ENCODE peak calls at places on chromosomes 2 and 18, in eight cellular contexts. X is heart left ventricle, U is brain microvascular endothelial cell, C is lower lobe of right lung, V is colonic mucosa, F is body of pancreas, S is neural progenitor cell, Z is tibial artery. R is an unnamed sample. For H3K27me3, the result is how much of the 10 kb centered on the place peaks cover.

GRCh38 chr2:85231242-85231805 is 96.5 kb downstream of the TGOLN2 start:
- DNase-seq in U (no peak), Z (no peak), F (no peak), X (no peak), V (no peak), C (no peak), S (peak), R (no peak)

GRCh38 chr18:73842795-73843394 is 304.7 kb downstream of the FBXO15 start:
- DNase-seq in S (peak), V (peak), Z (no peak), X (no peak), U (peak), C (no peak), F (peak), R (peak)

GRCh38 chr18:5964108-5964507 is 68.8 kb upstream of the TMEM200C start:
- DNase-seq in X (no peak), U (no peak), V (no peak), Z (no peak), C (no peak), S (no peak), F (no peak), R (no peak)

GRCh38 chr2:63399171-63399570 is 189.1 kb downstream of the WDPCP start:
- DNase-seq in S (peak), U (no peak), Z (no peak), C (no peak), X (no peak), V (no peak), F (no peak), R (no peak)

GRCh38 chr2:170375192-170375591 is 197.2 kb downstream of the MYO3B start:
- DNase-seq in V (no peak), Z (no peak), F (no peak), U (no peak), X (no peak), C (no peak), S (no peak), R (no peak)

GRCh38 chr2:191051825-191052778 is 38.1 kb upstream of the STAT1 start:
- DNase-seq in Z (no peak), S (peak), V (no peak), F (peak), X (no peak), U (peak), C (no peak), R (no peak)

GRCh38 chr18:78904179-78904531 is 75.5 kb upstream of the SALL3 start:
- DNase-seq in Z (no peak), F (no peak), U (no peak), V (no peak), C (no peak), S (no peak), X (no peak), R (no peak)

GRCh38 chr18:23257686-23258565 is 122.6 kb downstream of the CABLES1 start:
- DNase-seq in X (no peak), Z (peak), V (no peak), C (peak), S (no peak), U (peak), F (peak), R (no peak)

GRCh38 chr18:62521082-62521481 is 1.7 kb upstream of the ZCCHC2 start:
- DNase-seq in V (no peak), U (no peak), Z (no peak), C (no peak), S (no peak), X (no peak), F (no peak), R (no peak)

GRCh38 chr2:183610724-183611123 is 486.5 kb downstream of the NUP35 start:
- DNase-seq in X (no peak), F (no peak), S (peak), C (no peak), V (no peak), U (no peak), Z (no peak), R (no peak)

GRCh38 chr2:122663737-122664136 is 908.3 kb downstream of the TSN start:
- DNase-seq in U (no peak), Z (no peak), V (no peak), X (no peak), S (peak), F (no peak), C (no peak), R (no peak)

GRCh38 chr2:241554610-241555322 is 3.8 kb upstream of the BOK start:
- DNase-seq in F (no peak), V (no peak), C (no peak), X (peak), U (no peak), S (no peak), Z (no peak), R (no peak)

GRCh38 chr2:23384551-23385349 is at the start of gene KLHL29:
- DNase-seq in X (peak), C (peak), F (peak), U (peak), V (peak), Z (peak), S (peak), R (peak)

GRCh38 chr2:38454081-38454480 is 77.0 kb upstream of the ATL2 start:
- DNase-seq in C (no peak), X (no peak), F (no peak), S (no peak), V (no peak), U (no peak), Z (no peak), R (no peak)
- H3K27me3 ChIP-seq in C (under half), X (under half), F (under half), S (under half), V (under half), U (under half), Z (under half), R (under half)

GRCh38 chr18:48000701-48001100 is 70.2 kb upstream of the SMAD2 start:
- DNase-seq in S (no peak), U (no peak), F (no peak), X (no peak), V (peak), Z (no peak), C (no peak), R (no peak)

GRCh38 chr18:47996091-47996541 is 65.7 kb upstream of the SMAD2 start:
- DNase-seq in U (no peak), F (no peak), V (no peak), Z (no peak), S (peak), C (no peak), X (no peak), R (no peak)

GRCh38 chr18:47993409-47993808 is 63.0 kb upstream of the SMAD2 start:
- DNase-seq in U (no peak), S (no peak), Z (no peak), V (no peak), F (no peak), X (no peak), C (no peak), R (no peak)

GRCh38 chr18:47999801-48000248 is 69.4 kb upstream of the SMAD2 start:
- DNase-seq in U (no peak), F (no peak), C (no peak), V (no peak), S (no peak), Z (no peak), X (no peak), R (no peak)

DNA sequence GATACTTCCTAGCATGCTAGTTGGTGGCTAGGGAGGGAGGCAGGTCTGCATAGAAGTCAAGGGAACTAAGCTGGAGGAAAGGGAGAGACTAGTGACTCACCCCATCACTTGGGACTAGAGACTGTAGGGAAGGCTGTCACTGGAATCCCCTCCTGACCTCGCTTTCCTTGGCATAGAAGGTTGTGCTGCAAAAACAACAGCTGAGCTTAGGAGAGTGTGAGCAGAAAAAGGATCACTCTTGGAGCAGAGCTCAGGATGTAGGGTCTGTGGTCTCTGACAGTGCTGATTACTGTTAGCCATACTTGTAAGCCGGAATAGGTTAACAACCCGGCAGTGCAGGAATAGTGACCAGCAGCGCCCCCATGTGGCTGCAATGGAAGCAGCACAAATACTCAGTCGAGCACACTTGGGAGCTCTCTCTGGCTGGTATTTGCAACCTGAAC is 66.9 kb upstream of the SMAD2 start:
- DNase-seq in C (no peak), X (no peak), Z (no peak), S (peak), V (no peak), F (no peak), U (no peak), R (no peak)
- TF ChIP-seq CTCF in C (peak), X (no peak), Z (no peak), S (peak), V (peak), F (no peak), U (peak), R (no peak)

GRCh38 chr18:24928479-24928878 is 423.5 kb downstream of the ZNF521 start:
- DNase-seq in X (no peak), Z (no peak), C (no peak), V (no peak), S (no peak), U (no peak), F (no peak), R (no peak)

GRCh38 chr18:24922491-24922890 is 429.5 kb downstream of the ZNF521 start:
- DNase-seq in Z (no peak), F (no peak), C (no peak), X (no peak), S (no peak), U (no peak), V (no peak), R (no peak)

GRCh38 chr18:24923138-24923537 is 428.8 kb downstream of the ZNF521 start:
- DNase-seq in U (no peak), F (no peak), V (no peak), Z (no peak), X (no peak), S (no peak), C (no peak), R (no peak)

GRCh38 chr18:24926649-24927048 is 425.3 kb downstream of the ZNF521 start:
- DNase-seq in U (no peak), Z (no peak), F (no peak), S (no peak), C (no peak), X (no peak), V (no peak), R (no peak)

DNA sequence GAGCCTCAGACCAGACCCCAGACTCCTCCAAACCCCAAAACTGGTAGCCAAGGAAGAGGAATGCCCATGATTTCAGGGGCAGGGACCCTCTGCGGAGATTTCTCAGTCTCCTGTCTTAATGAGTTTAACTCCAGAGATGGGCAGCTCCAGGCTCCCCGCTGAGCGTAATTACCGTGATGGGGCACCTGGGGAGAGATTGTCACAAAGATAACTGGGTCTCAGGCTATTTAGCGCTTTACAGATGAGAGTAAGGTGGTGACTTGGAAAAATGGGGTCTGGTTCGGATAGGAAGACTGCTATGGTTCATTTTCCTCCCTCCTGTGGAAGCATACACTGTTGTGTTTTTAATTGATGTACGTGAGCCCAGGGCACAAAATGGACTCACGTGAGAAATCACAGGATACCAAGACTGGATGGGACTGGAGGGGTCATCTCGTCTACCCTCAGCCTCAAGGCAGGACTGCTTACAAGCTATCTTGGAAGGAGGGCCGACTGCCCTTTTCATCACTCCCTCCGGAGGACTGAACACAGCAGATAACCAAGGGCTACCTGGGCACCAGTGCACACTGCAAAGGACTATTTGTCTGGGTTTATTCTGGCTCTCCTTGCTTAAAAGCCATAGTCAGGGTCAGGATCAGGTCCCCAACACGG is 427.8 kb downstream of the ZNF521 start:
- DNase-seq in U (no peak), X (no peak), V (no peak), Z (no peak), C (no peak), F (no peak), S (peak), R (no peak)
- H3K27me3 ChIP-seq in U (under half), X (under half), V (under half), Z (under half), C (under half), F (under half), S (under half), R (under half)

GRCh38 chr2:9112079-9112721 is 94.4 kb upstream of the ASAP2 start:
- DNase-seq in C (no peak), X (no peak), Z (peak), S (no peak), V (no peak), F (no peak), U (peak), R (peak)

GRCh38 chr2:9113262-9113661 is 93.3 kb upstream of the ASAP2 start:
- DNase-seq in X (no peak), S (no peak), V (no peak), Z (no peak), U (no peak), F (no peak), C (no peak), R (no peak)

GRCh38 chr2:9110346-9110884 is 96.2 kb upstream of the ASAP2 start:
- DNase-seq in Z (no peak), U (no peak), V (no peak), F (no peak), S (peak), X (no peak), C (no peak), R (no peak)

GRCh38 chr2:9109871-9110270 is 96.7 kb upstream of the ASAP2 start:
- DNase-seq in V (no peak), S (no peak), C (no peak), Z (no peak), U (no peak), F (no peak), X (no peak), R (no peak)

GRCh38 chr2:9110893-9111569 is 95.6 kb upstream of the ASAP2 start:
- DNase-seq in C (no peak), F (no peak), U (peak), Z (no peak), S (peak), V (no peak), X (no peak), R (no peak)
- TF ChIP-seq CTCF in C (no peak), F (no peak), U (peak), Z (no peak), S (peak), V (no peak), X (no peak), R (no peak)

GRCh38 chr2:120541972-120542670 is 193.5 kb upstream of the GLI2 start:
- DNase-seq in C (no peak), F (peak), V (no peak), U (no peak), Z (no peak), X (no peak), S (no peak), R (no peak)
- H3K27me3 ChIP-seq in C (under half), F (under half), V (under half), U (under half), Z (under half), X (under half), S (under half), R (under half)